ENCODE peak calls at places on chromosome 7, in four cellular contexts. D is IMR-90, G is HCT116, T is spleen. Z is an unnamed sample.

GRCh38 chr7:139731802-139732470 is 45.9 kb downstream of the HIPK2 start:
- DNase-seq in D (peak), T (no peak), G (peak), Z (peak)

GRCh38 chr7:156823441-156823840 is 69.5 kb downstream of the LMBR1 start:
- DNase-seq in G (no peak), D (no peak), T (no peak), Z (peak)

GRCh38 chr7:121182902-121183301 is 145.9 kb upstream of the WNT16 start:
- DNase-seq in G (no peak), D (peak), T (no peak), Z (no peak)

GRCh38 chr7:22302951-22303423 is 54.0 kb downstream of the RAPGEF5 start:
- DNase-seq in G (no peak), T (no peak), D (no peak), Z (peak)

GRCh38 chr7:34320926-34321609 is 336.9 kb upstream of the NPSR1 start:
- DNase-seq in T (no peak), G (peak), D (peak), Z (peak)

GRCh38 chr7:143487566-143487965 is 9.9 kb downstream of the TAS2R41 start:
- DNase-seq in T (no peak), D (peak), G (no peak), Z (peak)

GRCh38 chr7:68980011-68980410 is 618.3 kb upstream of the AUTS2 start:
- DNase-seq in G (no peak), D (no peak), T (no peak), Z (peak)

GRCh38 chr7:151815419-151815818 is 61.5 kb downstream of the PRKAG2 start:
- DNase-seq in G (no peak), D (no peak), T (no peak), Z (no peak)

GRCh38 chr7:119377-120163 is 72.8 kb upstream of the FAM20C start:
- DNase-seq in D (no peak), T (no peak), G (no peak), Z (no peak)

GRCh38 chr7:132430863-132431822 is 145.1 kb downstream of the PLXNA4 start:
- DNase-seq in T (peak), G (no peak), D (peak), Z (peak)

GRCh38 chr7:5320802-5321396 is 38.2 kb downstream of the SLC29A4 start:
- DNase-seq in G (no peak), D (no peak), T (no peak), Z (no peak)

GRCh38 chr7:157056246-157056645 is 45.8 kb upstream of the MNX1 start:
- DNase-seq in T (no peak), D (no peak), G (no peak), Z (no peak)

GRCh38 chr7:44335184-44335583 is 9.8 kb upstream of the CAMK2B start:
- DNase-seq in T (no peak), D (no peak), G (no peak), Z (no peak)

GRCh38 chr7:147567043-147567442 is 1023.5 kb upstream of the C7orf33 start:
- DNase-seq in T (no peak), D (no peak), G (no peak), Z (no peak)

GRCh38 chr7:111083423-111083822 is 7.5 kb upstream of the LRRN3 start:
- DNase-seq in D (peak), G (no peak), T (no peak), Z (peak)

GRCh38 chr7:66571568-66571967 is 57.1 kb upstream of the KCTD7 start:
- DNase-seq in G (no peak), D (no peak), T (no peak), Z (no peak)

GRCh38 chr7:106593028-106593417 is 67.9 kb downstream of the CCDC71L start:
- DNase-seq in D (no peak), T (no peak), G (no peak), Z (no peak)

GRCh38 chr7:123788584-123788983 is 39.8 kb upstream of the WASL start:
- DNase-seq in G (no peak), D (no peak), T (no peak), Z (no peak)

GRCh38 chr7:114889646-114890285 is 32.1 kb upstream of the MDFIC start:
- DNase-seq in T (no peak), D (peak), G (peak), Z (peak)

GRCh38 chr7:133940368-133940767 is 186.8 kb upstream of the LRGUK start:
- DNase-seq in G (no peak), D (no peak), T (no peak), Z (no peak)

GRCh38 chr7:29075621-29076020 is 70.7 kb downstream of the CPVL start:
- DNase-seq in T (no peak), G (no peak), D (no peak), Z (no peak)

GRCh38 chr7:148218603-148219002 is 372.0 kb upstream of the C7orf33 start:
- DNase-seq in T (no peak), G (no peak), D (no peak), Z (no peak)

DNA sequence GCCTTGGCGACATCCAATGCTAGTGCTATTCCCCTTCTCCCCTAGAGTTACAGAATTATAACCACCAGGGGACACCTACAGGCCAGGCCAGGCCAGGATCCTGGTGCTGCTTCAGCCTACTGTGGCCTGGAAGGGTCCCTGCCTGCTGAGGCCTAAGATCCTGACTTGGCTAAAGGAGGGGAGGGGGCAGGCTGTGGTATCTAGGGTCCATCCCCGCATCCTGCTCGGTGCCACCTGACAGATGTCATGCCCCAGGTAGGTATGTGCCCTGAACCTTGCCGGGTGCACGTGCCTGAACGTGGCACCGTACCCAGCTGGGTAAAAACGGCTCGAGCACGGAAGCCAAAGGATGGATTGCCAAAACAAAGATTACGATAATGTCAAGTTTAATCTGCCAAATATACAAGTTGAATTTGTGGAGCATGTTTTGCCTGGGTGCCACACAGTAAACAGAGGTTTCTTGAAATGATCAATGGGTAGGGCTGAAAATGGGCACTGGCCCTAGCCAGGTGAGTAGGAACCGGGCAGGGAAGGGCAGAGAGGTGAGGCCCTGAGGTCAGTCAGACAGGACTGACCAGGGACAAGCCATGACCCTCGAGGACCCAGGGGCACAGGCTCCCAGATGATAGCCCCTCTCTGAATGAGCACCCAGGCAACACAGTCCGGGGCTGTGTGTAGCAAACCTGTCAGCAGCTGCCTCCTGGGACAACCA is 12.6 kb downstream of the PDAP1 start:
- DNase-seq in G (no peak), D (no peak), T (no peak), Z (no peak)
- TF ChIP-seq CTCF in G (no peak), D (peak), T (no peak), Z (no peak)

GRCh38 chr7:100886936-100887185 is 2.7 kb downstream of the UFSP1 start:
- DNase-seq in D (no peak), G (no peak), T (peak), Z (no peak)
- TF ChIP-seq CTCF in D (no peak), G (no peak), T (no peak), Z (no peak)

GRCh38 chr7:77293046-77293445 is 93.4 kb upstream of the FGL2 start:
- DNase-seq in T (no peak), D (no peak), G (no peak), Z (no peak)
- TF ChIP-seq CTCF in T (no peak), D (no peak), G (no peak), Z (no peak)

GRCh38 chr7:51369746-51370145 is 53.1 kb upstream of the COBL start:
- DNase-seq in G (no peak), D (no peak), T (no peak), Z (peak)
- TF ChIP-seq CTCF in G (peak), D (peak), T (peak), Z (peak)

DNA sequence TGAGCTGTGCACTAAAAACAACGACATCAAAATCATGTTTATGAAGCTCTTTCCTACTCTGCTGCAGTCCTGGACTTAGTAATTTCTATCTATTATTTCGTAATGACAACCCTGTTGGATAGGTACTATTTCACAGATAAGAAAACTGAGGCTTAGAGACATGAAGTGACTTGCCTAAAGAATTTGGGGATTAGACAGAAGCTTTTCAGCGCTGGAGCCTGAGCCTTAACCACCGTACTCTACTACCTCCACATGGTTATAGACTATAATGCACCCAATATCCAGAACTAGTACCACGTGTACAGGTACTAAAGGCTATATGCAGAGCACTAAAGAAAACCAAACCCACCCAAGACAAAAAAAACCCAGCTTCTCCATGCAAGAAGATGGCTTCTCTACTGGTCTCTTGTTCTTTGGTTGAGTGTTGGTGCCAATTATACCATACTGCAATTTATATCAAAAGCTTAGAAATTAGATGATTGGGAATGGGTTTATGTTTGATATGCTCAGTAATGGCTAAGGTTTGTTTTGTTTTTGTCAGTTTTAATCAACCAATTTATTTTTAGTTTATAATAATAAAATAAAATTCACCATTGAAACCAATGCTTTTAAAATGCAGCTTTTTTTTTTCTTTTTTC is 6.5 kb upstream of the SNX10 start:
- DNase-seq in D (no peak), G (peak), T (no peak), Z (no peak)
- TF ChIP-seq CTCF in D (no peak), G (peak), T (peak), Z (no peak)

GRCh38 chr7:87507446-87507845 is 32.0 kb upstream of the ABCB4 start:
- DNase-seq in T (no peak), D (no peak), G (no peak), Z (no peak)
- TF ChIP-seq CTCF in T (no peak), D (peak), G (peak), Z (no peak)